ENCODE peak calls at places on chromosomes 6 and 20, in ten cellular contexts. J, R, K, L, I, D, Q, X, O and S are unnamed samples.
A peak's percentile ranks its signal among the peaks of the same experiment; 100 is the strongest.

GRCh38 chr6:3088446-3088845 is 20.2 kb downstream of the RIPK1 start:
- DNase-seq in J (peak; percentile 49), R (no peak), K (no peak), L (peak; percentile 56), I (peak; percentile 72), D (no peak), Q (no peak), X (no peak), O (no peak), S (no peak)

GRCh38 chr6:15962449-15962764 is 166.5 kb upstream of the MYLIP start:
- DNase-seq in J (peak; percentile 81), R (no peak), K (no peak), L (peak; percentile 84), I (peak; percentile 84), D (no peak), Q (no peak), X (peak; percentile 33), O (peak; percentile 25), S (peak; percentile 32)

GRCh38 chr6:30960907-30961673 is 20.3 kb downstream of the MUCL3 start:
- DNase-seq in J (peak; percentile 17), R (no peak), K (no peak), L (peak; percentile 39), I (peak; percentile 67), D (no peak), Q (no peak), X (no peak), O (no peak), S (no peak)

GRCh38 chr6:111832833-111833418 is 40.3 kb downstream of the FYN start:
- DNase-seq in J (no peak), R (no peak), K (no peak), L (no peak), I (no peak), D (no peak), Q (no peak), X (peak; percentile 18), O (no peak), S (no peak)

GRCh38 chr20:33175123-33175522 is 7.2 kb downstream of the BPIFA2 start:
- DNase-seq in J (no peak), R (no peak), K (no peak), L (no peak), I (no peak), D (no peak), Q (no peak), X (no peak), O (no peak), S (no peak)

GRCh38 chr6:44285552-44286284 is 15.5 kb downstream of the TMEM151B start:
- DNase-seq in J (peak; percentile 18), R (no peak), K (no peak), L (peak; percentile 57), I (peak; percentile 38), D (no peak), Q (peak; percentile 57), X (no peak), O (no peak), S (no peak)

GRCh38 chr20:11117808-11118528 is 444.2 kb upstream of the JAG1 start:
- DNase-seq in J (peak; percentile 87), R (no peak), K (no peak), L (peak; percentile 78), I (peak; percentile 85), D (no peak), Q (no peak), X (no peak), O (no peak), S (no peak)

GRCh38 chr6:17907467-17908229 is 79.8 kb downstream of the KIF13A start:
- DNase-seq in J (peak; percentile 96), R (no peak), K (no peak), L (peak; percentile 99), I (peak; percentile 100), D (no peak), Q (no peak), X (no peak), O (peak; percentile 87), S (peak; percentile 97)

GRCh38 chr20:62662422-62662821 is 20.1 kb downstream of the SLCO4A1 start:
- DNase-seq in J (no peak), R (no peak), K (no peak), L (peak; percentile 87), I (peak; percentile 94), D (no peak), Q (no peak), X (no peak), O (peak; percentile 45), S (no peak)

GRCh38 chr20:25637247-25637646 is 13.4 kb upstream of the NANP start:
- DNase-seq in J (peak; percentile 3), R (no peak), K (no peak), L (no peak), I (no peak), D (no peak), Q (no peak), X (no peak), O (no peak), S (no peak)